ENCODE peak calls at places on chromosomes 4 and X, in ten cellular contexts. One of them, this sample, is unnamed.

GRCh38 chr4:125198916-125199315 is 115.8 kb upstream of the FAT4 start:
- DNase-seq in HT-29: peak; percentile 22
- DNase-seq in endothelial cell: no peak
- DNase-seq in stimulated activated CD4-positive, alpha-beta T cell treated with anti-CD3 and anti-CD28 coated beads, Interleukin-1b, Interleukin-23, amount 100 ng/mL, for 24 hours: no peak
- DNase-seq in naive B cell: no peak
- DNase-seq in colonic mucosa: no peak
- DNase-seq in Daoy: peak; percentile 6
- DNase-seq in cardiac muscle cell: no peak
- DNase-seq in T-helper 17 cell: no peak
- DNase-seq in activated CD4-positive, alpha-beta T cell treated with anti-CD3 and anti-CD28 coated beads, Interleukin-2, amount 50 U/mL, for 24 hours: no peak
- DNase-seq in this sample: peak; percentile 61

GRCh38 chr4:168560184-168560834 is 63.5 kb downstream of the PALLD start:
- DNase-seq in Daoy: no peak
- DNase-seq in endothelial cell: no peak
- DNase-seq in HT-29: no peak
- DNase-seq in stimulated activated CD4-positive, alpha-beta T cell treated with anti-CD3 and anti-CD28 coated beads, Interleukin-1b, Interleukin-23, amount 100 ng/mL, for 24 hours: no peak
- DNase-seq in activated CD4-positive, alpha-beta T cell treated with anti-CD3 and anti-CD28 coated beads, Interleukin-2, amount 50 U/mL, for 24 hours: no peak
- DNase-seq in cardiac muscle cell: peak; percentile 53
- DNase-seq in T-helper 17 cell: no peak
- DNase-seq in naive B cell: no peak
- DNase-seq in colonic mucosa: peak; percentile 27
- DNase-seq in this sample: peak; percentile 32

GRCh38 chr4:147617841-147618421 is 734 bp downstream of the TMEM184C start:
- DNase-seq in T-helper 17 cell: no peak
- DNase-seq in endothelial cell: no peak
- DNase-seq in colonic mucosa: no peak
- DNase-seq in naive B cell: no peak
- DNase-seq in activated CD4-positive, alpha-beta T cell treated with anti-CD3 and anti-CD28 coated beads, Interleukin-2, amount 50 U/mL, for 24 hours: no peak
- DNase-seq in Daoy: no peak
- DNase-seq in cardiac muscle cell: no peak
- DNase-seq in HT-29: peak; percentile 26
- DNase-seq in stimulated activated CD4-positive, alpha-beta T cell treated with anti-CD3 and anti-CD28 coated beads, Interleukin-1b, Interleukin-23, amount 100 ng/mL, for 24 hours: no peak
- DNase-seq in this sample: no peak

GRCh38 chrX:45009371-45010000 is 136.5 kb downstream of the KDM6A start:
- DNase-seq in activated CD4-positive, alpha-beta T cell treated with anti-CD3 and anti-CD28 coated beads, Interleukin-2, amount 50 U/mL, for 24 hours: no peak
- DNase-seq in cardiac muscle cell: no peak
- DNase-seq in naive B cell: no peak
- DNase-seq in HT-29: no peak
- DNase-seq in endothelial cell: no peak
- DNase-seq in Daoy: peak; percentile 19
- DNase-seq in T-helper 17 cell: no peak
- DNase-seq in stimulated activated CD4-positive, alpha-beta T cell treated with anti-CD3 and anti-CD28 coated beads, Interleukin-1b, Interleukin-23, amount 100 ng/mL, for 24 hours: no peak
- DNase-seq in colonic mucosa: no peak
- DNase-seq in this sample: no peak

GRCh38 chr4:101177146-101177545 is 170.2 kb downstream of the PPP3CA start:
- DNase-seq in Daoy: no peak
- DNase-seq in activated CD4-positive, alpha-beta T cell treated with anti-CD3 and anti-CD28 coated beads, Interleukin-2, amount 50 U/mL, for 24 hours: no peak
- DNase-seq in T-helper 17 cell: no peak
- DNase-seq in endothelial cell: no peak
- DNase-seq in colonic mucosa: no peak
- DNase-seq in naive B cell: no peak
- DNase-seq in stimulated activated CD4-positive, alpha-beta T cell treated with anti-CD3 and anti-CD28 coated beads, Interleukin-1b, Interleukin-23, amount 100 ng/mL, for 24 hours: no peak
- DNase-seq in cardiac muscle cell: no peak
- DNase-seq in HT-29: no peak
- DNase-seq in this sample: no peak

GRCh38 chr4:7399433-7400234 is 35.1 kb downstream of the PSAPL1 start:
- DNase-seq in colonic mucosa: no peak
- DNase-seq in HT-29: no peak
- DNase-seq in naive B cell: no peak
- DNase-seq in endothelial cell: no peak
- DNase-seq in Daoy: no peak
- DNase-seq in T-helper 17 cell: no peak
- DNase-seq in cardiac muscle cell: no peak
- DNase-seq in stimulated activated CD4-positive, alpha-beta T cell treated with anti-CD3 and anti-CD28 coated beads, Interleukin-1b, Interleukin-23, amount 100 ng/mL, for 24 hours: no peak
- DNase-seq in activated CD4-positive, alpha-beta T cell treated with anti-CD3 and anti-CD28 coated beads, Interleukin-2, amount 50 U/mL, for 24 hours: no peak
- DNase-seq in this sample: no peak

GRCh38 chr4:11966782-11967181 is 538.1 kb upstream of the HS3ST1 start:
- DNase-seq in activated CD4-positive, alpha-beta T cell treated with anti-CD3 and anti-CD28 coated beads, Interleukin-2, amount 50 U/mL, for 24 hours: no peak
- DNase-seq in colonic mucosa: no peak
- DNase-seq in endothelial cell: no peak
- DNase-seq in stimulated activated CD4-positive, alpha-beta T cell treated with anti-CD3 and anti-CD28 coated beads, Interleukin-1b, Interleukin-23, amount 100 ng/mL, for 24 hours: no peak
- DNase-seq in HT-29: no peak
- DNase-seq in T-helper 17 cell: no peak
- DNase-seq in Daoy: no peak
- DNase-seq in cardiac muscle cell: no peak
- DNase-seq in naive B cell: no peak
- DNase-seq in this sample: no peak

GRCh38 chrX:114930227-114930626 is 87.2 kb downstream of the IL13RA2 start:
- DNase-seq in activated CD4-positive, alpha-beta T cell treated with anti-CD3 and anti-CD28 coated beads, Interleukin-2, amount 50 U/mL, for 24 hours: no peak
- DNase-seq in cardiac muscle cell: no peak
- DNase-seq in naive B cell: no peak
- DNase-seq in stimulated activated CD4-positive, alpha-beta T cell treated with anti-CD3 and anti-CD28 coated beads, Interleukin-1b, Interleukin-23, amount 100 ng/mL, for 24 hours: no peak
- DNase-seq in HT-29: no peak
- DNase-seq in Daoy: peak; percentile 3
- DNase-seq in endothelial cell: no peak
- DNase-seq in colonic mucosa: no peak
- DNase-seq in T-helper 17 cell: no peak
- DNase-seq in this sample: no peak

GRCh38 chr4:15425520-15425919 is 2.3 kb upstream of the C1QTNF7 start:
- DNase-seq in activated CD4-positive, alpha-beta T cell treated with anti-CD3 and anti-CD28 coated beads, Interleukin-2, amount 50 U/mL, for 24 hours: no peak
- DNase-seq in HT-29: no peak
- DNase-seq in cardiac muscle cell: no peak
- DNase-seq in naive B cell: no peak
- DNase-seq in stimulated activated CD4-positive, alpha-beta T cell treated with anti-CD3 and anti-CD28 coated beads, Interleukin-1b, Interleukin-23, amount 100 ng/mL, for 24 hours: no peak
- DNase-seq in Daoy: no peak
- DNase-seq in endothelial cell: no peak
- DNase-seq in colonic mucosa: no peak
- DNase-seq in T-helper 17 cell: no peak
- DNase-seq in this sample: no peak

GRCh38 chr4:55499495-55499894 is 47.2 kb downstream of the CLOCK start:
- DNase-seq in colonic mucosa: no peak
- DNase-seq in naive B cell: no peak
- DNase-seq in activated CD4-positive, alpha-beta T cell treated with anti-CD3 and anti-CD28 coated beads, Interleukin-2, amount 50 U/mL, for 24 hours: no peak
- DNase-seq in T-helper 17 cell: no peak
- DNase-seq in HT-29: no peak
- DNase-seq in cardiac muscle cell: no peak
- DNase-seq in endothelial cell: no peak
- DNase-seq in stimulated activated CD4-positive, alpha-beta T cell treated with anti-CD3 and anti-CD28 coated beads, Interleukin-1b, Interleukin-23, amount 100 ng/mL, for 24 hours: no peak
- DNase-seq in Daoy: no peak
- DNase-seq in this sample: no peak

GRCh38 chr4:81622028-81622427 is 150.3 kb upstream of the RASGEF1B start:
- DNase-seq in HT-29: no peak
- DNase-seq in cardiac muscle cell: no peak
- DNase-seq in Daoy: no peak
- DNase-seq in colonic mucosa: no peak
- DNase-seq in T-helper 17 cell: no peak
- DNase-seq in endothelial cell: no peak
- DNase-seq in naive B cell: no peak
- DNase-seq in stimulated activated CD4-positive, alpha-beta T cell treated with anti-CD3 and anti-CD28 coated beads, Interleukin-1b, Interleukin-23, amount 100 ng/mL, for 24 hours: no peak
- DNase-seq in activated CD4-positive, alpha-beta T cell treated with anti-CD3 and anti-CD28 coated beads, Interleukin-2, amount 50 U/mL, for 24 hours: no peak
- DNase-seq in this sample: no peak

GRCh38 chr4:136457577-136457976 is 1074.7 kb downstream of the PCDH18 start:
- DNase-seq in Daoy: no peak
- DNase-seq in endothelial cell: no peak
- DNase-seq in HT-29: no peak
- DNase-seq in colonic mucosa: no peak
- DNase-seq in activated CD4-positive, alpha-beta T cell treated with anti-CD3 and anti-CD28 coated beads, Interleukin-2, amount 50 U/mL, for 24 hours: no peak
- DNase-seq in T-helper 17 cell: no peak
- DNase-seq in cardiac muscle cell: no peak
- DNase-seq in naive B cell: no peak
- DNase-seq in stimulated activated CD4-positive, alpha-beta T cell treated with anti-CD3 and anti-CD28 coated beads, Interleukin-1b, Interleukin-23, amount 100 ng/mL, for 24 hours: no peak
- DNase-seq in this sample: no peak

GRCh38 chr4:31081375-31081774 is 361.2 kb downstream of the PCDH7 start:
- DNase-seq in stimulated activated CD4-positive, alpha-beta T cell treated with anti-CD3 and anti-CD28 coated beads, Interleukin-1b, Interleukin-23, amount 100 ng/mL, for 24 hours: no peak
- DNase-seq in Daoy: no peak
- DNase-seq in endothelial cell: no peak
- DNase-seq in activated CD4-positive, alpha-beta T cell treated with anti-CD3 and anti-CD28 coated beads, Interleukin-2, amount 50 U/mL, for 24 hours: no peak
- DNase-seq in naive B cell: no peak
- DNase-seq in colonic mucosa: no peak
- DNase-seq in cardiac muscle cell: no peak
- DNase-seq in HT-29: no peak
- DNase-seq in T-helper 17 cell: no peak
- DNase-seq in this sample: no peak

GRCh38 chrX:15903186-15903681 is 48.6 kb upstream of the AP1S2 start:
- DNase-seq in T-helper 17 cell: no peak
- DNase-seq in Daoy: no peak
- DNase-seq in endothelial cell: no peak
- DNase-seq in activated CD4-positive, alpha-beta T cell treated with anti-CD3 and anti-CD28 coated beads, Interleukin-2, amount 50 U/mL, for 24 hours: no peak
- DNase-seq in HT-29: no peak
- DNase-seq in cardiac muscle cell: no peak
- DNase-seq in colonic mucosa: no peak
- DNase-seq in stimulated activated CD4-positive, alpha-beta T cell treated with anti-CD3 and anti-CD28 coated beads, Interleukin-1b, Interleukin-23, amount 100 ng/mL, for 24 hours: no peak
- DNase-seq in naive B cell: peak; percentile 73
- DNase-seq in this sample: no peak

GRCh38 chrX:29285670-29286069 is 698.4 kb downstream of the IL1RAPL1 start:
- DNase-seq in Daoy: no peak
- DNase-seq in T-helper 17 cell: no peak
- DNase-seq in stimulated activated CD4-positive, alpha-beta T cell treated with anti-CD3 and anti-CD28 coated beads, Interleukin-1b, Interleukin-23, amount 100 ng/mL, for 24 hours: no peak
- DNase-seq in endothelial cell: no peak
- DNase-seq in naive B cell: no peak
- DNase-seq in HT-29: no peak
- DNase-seq in colonic mucosa: no peak
- DNase-seq in cardiac muscle cell: peak; percentile 15
- DNase-seq in activated CD4-positive, alpha-beta T cell treated with anti-CD3 and anti-CD28 coated beads, Interleukin-2, amount 50 U/mL, for 24 hours: no peak
- DNase-seq in this sample: no peak

GRCh38 chr4:155590751-155591150 is 75.9 kb upstream of the GUCY1A1 start:
- DNase-seq in HT-29: no peak
- DNase-seq in T-helper 17 cell: no peak
- DNase-seq in cardiac muscle cell: no peak
- DNase-seq in stimulated activated CD4-positive, alpha-beta T cell treated with anti-CD3 and anti-CD28 coated beads, Interleukin-1b, Interleukin-23, amount 100 ng/mL, for 24 hours: no peak
- DNase-seq in naive B cell: no peak
- DNase-seq in colonic mucosa: no peak
- DNase-seq in endothelial cell: no peak
- DNase-seq in activated CD4-positive, alpha-beta T cell treated with anti-CD3 and anti-CD28 coated beads, Interleukin-2, amount 50 U/mL, for 24 hours: no peak
- DNase-seq in Daoy: no peak
- DNase-seq in this sample: no peak

GRCh38 chr4:28557755-28558154 is 1697.1 kb downstream of the STIM2 start:
- DNase-seq in Daoy: no peak
- DNase-seq in stimulated activated CD4-positive, alpha-beta T cell treated with anti-CD3 and anti-CD28 coated beads, Interleukin-1b, Interleukin-23, amount 100 ng/mL, for 24 hours: no peak
- DNase-seq in T-helper 17 cell: no peak
- DNase-seq in HT-29: no peak
- DNase-seq in colonic mucosa: no peak
- DNase-seq in activated CD4-positive, alpha-beta T cell treated with anti-CD3 and anti-CD28 coated beads, Interleukin-2, amount 50 U/mL, for 24 hours: no peak
- DNase-seq in endothelial cell: no peak
- DNase-seq in cardiac muscle cell: no peak
- DNase-seq in naive B cell: no peak
- DNase-seq in this sample: peak; percentile 11

GRCh38 chr4:36716874-36717273 is 435.5 kb downstream of the DTHD1 start:
- DNase-seq in HT-29: no peak
- DNase-seq in cardiac muscle cell: no peak
- DNase-seq in Daoy: no peak
- DNase-seq in T-helper 17 cell: no peak
- DNase-seq in activated CD4-positive, alpha-beta T cell treated with anti-CD3 and anti-CD28 coated beads, Interleukin-2, amount 50 U/mL, for 24 hours: no peak
- DNase-seq in naive B cell: no peak
- DNase-seq in colonic mucosa: no peak
- DNase-seq in stimulated activated CD4-positive, alpha-beta T cell treated with anti-CD3 and anti-CD28 coated beads, Interleukin-1b, Interleukin-23, amount 100 ng/mL, for 24 hours: no peak
- DNase-seq in endothelial cell: no peak
- DNase-seq in this sample: no peak

GRCh38 chr4:159487284-159487747 is 384.4 kb downstream of the RAPGEF2 start:
- DNase-seq in HT-29: peak; percentile 70
- DNase-seq in T-helper 17 cell: no peak
- DNase-seq in cardiac muscle cell: peak; percentile 84
- DNase-seq in naive B cell: peak; percentile 4
- DNase-seq in Daoy: peak; percentile 56
- DNase-seq in activated CD4-positive, alpha-beta T cell treated with anti-CD3 and anti-CD28 coated beads, Interleukin-2, amount 50 U/mL, for 24 hours: peak; percentile 1
- DNase-seq in stimulated activated CD4-positive, alpha-beta T cell treated with anti-CD3 and anti-CD28 coated beads, Interleukin-1b, Interleukin-23, amount 100 ng/mL, for 24 hours: peak; percentile 6
- DNase-seq in endothelial cell: peak; percentile 61
- DNase-seq in colonic mucosa: peak; percentile 33
- DNase-seq in this sample: peak; percentile 81

GRCh38 chr4:122329876-122330595 is 48.8 kb upstream of the ADAD1 start:
- DNase-seq in T-helper 17 cell: no peak
- DNase-seq in colonic mucosa: no peak
- DNase-seq in activated CD4-positive, alpha-beta T cell treated with anti-CD3 and anti-CD28 coated beads, Interleukin-2, amount 50 U/mL, for 24 hours: no peak
- DNase-seq in Daoy: no peak
- DNase-seq in naive B cell: no peak
- DNase-seq in endothelial cell: no peak
- DNase-seq in cardiac muscle cell: no peak
- DNase-seq in HT-29: no peak
- DNase-seq in stimulated activated CD4-positive, alpha-beta T cell treated with anti-CD3 and anti-CD28 coated beads, Interleukin-1b, Interleukin-23, amount 100 ng/mL, for 24 hours: no peak
- DNase-seq in this sample: no peak

This sample was measured in H4.